ENCODE peak calls at places on chromosomes 3 and 15, in seven cellular contexts. One of them, this sample, is unnamed.

GRCh38 chr3:179272385-179272784 is 21.5 kb upstream of the KCNMB3 start:
- DNase-seq in AG04450: no peak
- DNase-seq in left ventricle myocardium inferior: no peak
- DNase-seq in esophagus muscularis mucosa: no peak
- DNase-seq in fibroblast of lung: peak
- DNase-seq in lower leg skin: no peak
- DNase-seq in thoracic aorta: no peak
- DNase-seq in this sample: no peak

GRCh38 chr3:73353661-73354217 is 271.0 kb downstream of the PDZRN3 start:
- DNase-seq in AG04450: no peak
- DNase-seq in left ventricle myocardium inferior: no peak
- DNase-seq in esophagus muscularis mucosa: no peak
- DNase-seq in fibroblast of lung: no peak
- DNase-seq in lower leg skin: no peak
- DNase-seq in thoracic aorta: no peak
- DNase-seq in this sample: no peak

GRCh38 chr3:25027639-25028038 is 400.4 kb upstream of the RARB start:
- DNase-seq in AG04450: no peak
- DNase-seq in left ventricle myocardium inferior: no peak
- DNase-seq in esophagus muscularis mucosa: no peak
- DNase-seq in fibroblast of lung: no peak
- DNase-seq in lower leg skin: no peak
- DNase-seq in thoracic aorta: no peak
- DNase-seq in this sample: no peak

GRCh38 chr3:157442729-157443128 is 6.1 kb downstream of the PTX3 start:
- DNase-seq in AG04450: no peak
- DNase-seq in left ventricle myocardium inferior: no peak
- DNase-seq in esophagus muscularis mucosa: no peak
- DNase-seq in fibroblast of lung: peak
- DNase-seq in lower leg skin: no peak
- DNase-seq in thoracic aorta: no peak
- DNase-seq in this sample: no peak

GRCh38 chr3:66604476-66604875 is 103.7 kb upstream of the LRIG1 start:
- DNase-seq in AG04450: no peak
- DNase-seq in left ventricle myocardium inferior: no peak
- DNase-seq in esophagus muscularis mucosa: no peak
- DNase-seq in fibroblast of lung: no peak
- DNase-seq in lower leg skin: no peak
- DNase-seq in thoracic aorta: no peak
- DNase-seq in this sample: no peak

GRCh38 chr3:132006605-132007204 is 28.1 kb downstream of the CPNE4 start:
- DNase-seq in AG04450: no peak
- DNase-seq in left ventricle myocardium inferior: no peak
- DNase-seq in esophagus muscularis mucosa: no peak
- DNase-seq in fibroblast of lung: peak
- DNase-seq in lower leg skin: no peak
- DNase-seq in thoracic aorta: no peak
- DNase-seq in this sample: no peak

GRCh38 chr3:30140356-30140755 is 466.0 kb upstream of the TGFBR2 start:
- DNase-seq in AG04450: no peak
- DNase-seq in left ventricle myocardium inferior: no peak
- DNase-seq in esophagus muscularis mucosa: no peak
- DNase-seq in fibroblast of lung: no peak
- DNase-seq in lower leg skin: no peak
- DNase-seq in thoracic aorta: no peak
- DNase-seq in this sample: no peak

GRCh38 chr3:171354706-171355582 is 105.3 kb downstream of the TNIK start:
- DNase-seq in AG04450: no peak
- DNase-seq in left ventricle myocardium inferior: no peak
- DNase-seq in esophagus muscularis mucosa: no peak
- DNase-seq in fibroblast of lung: no peak
- DNase-seq in lower leg skin: no peak
- DNase-seq in thoracic aorta: no peak
- DNase-seq in this sample: no peak

GRCh38 chr3:144989756-144990155 is 1018.1 kb downstream of the DIPK2A start:
- DNase-seq in AG04450: no peak
- DNase-seq in left ventricle myocardium inferior: no peak
- DNase-seq in esophagus muscularis mucosa: no peak
- DNase-seq in fibroblast of lung: peak
- DNase-seq in lower leg skin: no peak
- DNase-seq in thoracic aorta: no peak
- DNase-seq in this sample: no peak

GRCh38 chr15:31278544-31279220 is 48.0 kb upstream of the KLF13 start:
- DNase-seq in AG04450: no peak
- DNase-seq in left ventricle myocardium inferior: no peak
- DNase-seq in esophagus muscularis mucosa: no peak
- DNase-seq in fibroblast of lung: no peak
- DNase-seq in lower leg skin: peak
- DNase-seq in thoracic aorta: no peak
- DNase-seq in this sample: peak

GRCh38 chr3:71067977-71068376 is 515.6 kb downstream of the FOXP1 start:
- DNase-seq in AG04450: no peak
- DNase-seq in left ventricle myocardium inferior: no peak
- DNase-seq in esophagus muscularis mucosa: no peak
- DNase-seq in fibroblast of lung: no peak
- DNase-seq in lower leg skin: no peak
- DNase-seq in thoracic aorta: no peak
- DNase-seq in this sample: no peak

GRCh38 chr3:129616713-129617112 is 10.2 kb upstream of the PLXND1 start:
- DNase-seq in AG04450: no peak
- DNase-seq in left ventricle myocardium inferior: peak
- DNase-seq in esophagus muscularis mucosa: no peak
- DNase-seq in fibroblast of lung: peak
- DNase-seq in lower leg skin: no peak
- DNase-seq in thoracic aorta: no peak
- DNase-seq in this sample: no peak

GRCh38 chr15:29674661-29675533 is 147.4 kb downstream of the TJP1 start:
- DNase-seq in AG04450: no peak
- DNase-seq in left ventricle myocardium inferior: peak
- DNase-seq in esophagus muscularis mucosa: no peak
- DNase-seq in fibroblast of lung: peak
- DNase-seq in lower leg skin: no peak
- DNase-seq in thoracic aorta: no peak
- DNase-seq in this sample: peak

GRCh38 chr15:73677146-73677607 is 7.0 kb upstream of the CD276 start:
- DNase-seq in AG04450: no peak
- DNase-seq in left ventricle myocardium inferior: peak
- DNase-seq in esophagus muscularis mucosa: peak
- DNase-seq in fibroblast of lung: peak
- DNase-seq in lower leg skin: peak
- DNase-seq in thoracic aorta: no peak
- DNase-seq in this sample: peak

GRCh38 chr3:69142090-69142489 is 19.7 kb upstream of the LMOD3 start:
- DNase-seq in AG04450: peak
- DNase-seq in left ventricle myocardium inferior: no peak
- DNase-seq in esophagus muscularis mucosa: no peak
- DNase-seq in fibroblast of lung: peak
- DNase-seq in lower leg skin: no peak
- DNase-seq in thoracic aorta: no peak
- DNase-seq in this sample: no peak

GRCh38 chr15:70722266-70723123 is 40.9 kb downstream of the UACA start:
- DNase-seq in AG04450: peak
- DNase-seq in left ventricle myocardium inferior: no peak
- DNase-seq in esophagus muscularis mucosa: no peak
- DNase-seq in fibroblast of lung: peak
- DNase-seq in lower leg skin: no peak
- DNase-seq in thoracic aorta: no peak
- DNase-seq in this sample: no peak

GRCh38 chr3:25355034-25355898 is 72.8 kb upstream of the RARB start:
- DNase-seq in AG04450: no peak
- DNase-seq in left ventricle myocardium inferior: no peak
- DNase-seq in esophagus muscularis mucosa: no peak
- DNase-seq in fibroblast of lung: no peak
- DNase-seq in lower leg skin: no peak
- DNase-seq in thoracic aorta: no peak
- DNase-seq in this sample: no peak

DNA sequence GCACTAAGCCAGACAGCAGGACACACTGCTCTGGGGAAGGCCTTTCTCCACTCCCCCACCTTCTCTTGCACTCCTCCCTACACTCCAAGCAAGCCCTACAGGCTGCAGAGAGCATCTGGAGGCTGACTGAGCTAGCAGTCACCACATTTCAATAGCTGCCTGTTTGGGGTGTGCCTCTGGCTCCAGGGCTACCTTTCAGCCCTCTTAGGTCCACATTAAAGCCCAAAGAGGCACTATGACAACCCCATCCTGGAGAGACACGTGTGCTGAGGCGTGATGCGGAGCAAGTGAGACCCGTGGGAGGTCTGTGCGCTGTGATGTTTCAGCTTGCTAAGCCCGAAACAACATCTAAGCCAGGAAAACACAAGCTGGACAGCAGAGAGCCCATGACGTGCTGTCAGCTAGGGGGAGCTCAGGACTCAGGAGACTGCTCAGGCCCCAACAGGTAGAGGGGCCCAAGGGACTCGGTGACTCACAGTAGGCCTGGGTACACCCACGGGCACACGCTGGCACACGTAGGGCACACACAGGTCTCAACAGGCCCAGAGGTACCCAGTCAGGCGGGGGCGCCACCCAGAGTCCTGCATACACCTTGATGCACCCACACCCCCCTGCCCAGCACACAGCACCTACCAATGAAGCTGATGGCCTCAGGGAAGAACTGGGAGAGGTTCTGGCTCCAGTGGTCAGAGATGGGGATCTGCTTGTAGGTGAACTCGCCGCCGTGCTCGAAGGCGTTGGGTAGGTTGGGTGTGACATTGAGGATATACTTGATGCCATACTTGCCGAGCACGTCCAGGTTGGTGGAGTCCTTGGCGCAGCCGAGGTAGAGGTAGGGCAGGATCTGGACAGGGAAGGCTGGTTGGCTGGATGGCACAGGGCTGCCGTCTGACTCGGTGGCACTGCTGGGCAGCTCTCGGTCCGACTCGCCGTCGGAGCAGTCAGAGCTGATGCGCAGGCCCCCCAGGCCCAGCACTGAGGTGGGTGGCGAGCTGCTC is 2.8 kb downstream of the DUSP7 start:
- DNase-seq in AG04450: no peak
- DNase-seq in left ventricle myocardium inferior: no peak
- DNase-seq in esophagus muscularis mucosa: no peak
- DNase-seq in fibroblast of lung: no peak
- DNase-seq in lower leg skin: peak
- DNase-seq in thoracic aorta: no peak
- DNase-seq in this sample: no peak
- TF ChIP-seq CTCF in AG04450: peak
- TF ChIP-seq CTCF in left ventricle myocardium inferior: no peak
- TF ChIP-seq CTCF in esophagus muscularis mucosa: no peak
- TF ChIP-seq CTCF in fibroblast of lung: no peak
- TF ChIP-seq CTCF in lower leg skin: no peak
- TF ChIP-seq CTCF in thoracic aorta: no peak
- TF ChIP-seq CTCF in this sample: peak

DNA sequence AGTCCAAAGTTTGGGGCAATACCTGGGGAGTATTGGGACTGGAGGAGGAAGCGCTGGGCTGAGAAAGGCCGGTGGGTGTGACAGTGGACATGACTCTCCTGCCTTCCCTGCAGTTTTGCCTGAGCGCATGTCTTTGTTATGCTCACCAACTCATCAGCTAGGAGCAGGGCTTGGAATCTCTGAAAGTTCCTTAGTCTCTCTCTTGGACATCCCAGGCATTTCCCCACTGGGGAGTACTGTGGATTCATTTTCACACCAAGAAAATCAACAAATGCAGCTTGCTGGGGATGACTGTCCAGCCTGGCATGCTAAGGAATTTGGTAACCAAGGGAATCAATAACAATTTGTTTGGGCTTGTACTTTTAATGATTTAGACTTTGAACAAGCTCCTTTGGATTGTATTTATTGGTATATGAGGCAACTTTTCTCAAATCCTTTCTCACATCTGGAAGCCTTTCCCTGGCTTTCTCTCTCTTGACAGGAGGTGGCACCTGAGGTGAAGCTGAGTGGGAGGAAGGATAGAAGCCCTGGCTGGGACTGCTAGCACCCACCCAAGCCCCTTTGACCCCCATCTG is 48.5 kb upstream of the CHST2 start:
- DNase-seq in AG04450: peak
- DNase-seq in left ventricle myocardium inferior: no peak
- DNase-seq in esophagus muscularis mucosa: no peak
- DNase-seq in fibroblast of lung: peak
- DNase-seq in lower leg skin: no peak
- DNase-seq in thoracic aorta: no peak
- DNase-seq in this sample: no peak
- TF ChIP-seq CTCF in AG04450: no peak
- TF ChIP-seq CTCF in left ventricle myocardium inferior: no peak
- TF ChIP-seq CTCF in esophagus muscularis mucosa: no peak
- TF ChIP-seq CTCF in fibroblast of lung: no peak
- TF ChIP-seq CTCF in lower leg skin: no peak
- TF ChIP-seq CTCF in thoracic aorta: no peak
- TF ChIP-seq CTCF in this sample: peak

GRCh38 chr15:72472907-72473669 is 1.0 kb upstream of the ARIH1 start:
- DNase-seq in AG04450: no peak
- DNase-seq in left ventricle myocardium inferior: no peak
- DNase-seq in esophagus muscularis mucosa: no peak
- DNase-seq in fibroblast of lung: peak
- DNase-seq in lower leg skin: no peak
- DNase-seq in thoracic aorta: no peak
- DNase-seq in this sample: no peak
- TF ChIP-seq CTCF in AG04450: peak
- TF ChIP-seq CTCF in left ventricle myocardium inferior: no peak
- TF ChIP-seq CTCF in esophagus muscularis mucosa: no peak
- TF ChIP-seq CTCF in fibroblast of lung: peak
- TF ChIP-seq CTCF in lower leg skin: no peak
- TF ChIP-seq CTCF in thoracic aorta: no peak
- TF ChIP-seq CTCF in this sample: peak

DNA sequence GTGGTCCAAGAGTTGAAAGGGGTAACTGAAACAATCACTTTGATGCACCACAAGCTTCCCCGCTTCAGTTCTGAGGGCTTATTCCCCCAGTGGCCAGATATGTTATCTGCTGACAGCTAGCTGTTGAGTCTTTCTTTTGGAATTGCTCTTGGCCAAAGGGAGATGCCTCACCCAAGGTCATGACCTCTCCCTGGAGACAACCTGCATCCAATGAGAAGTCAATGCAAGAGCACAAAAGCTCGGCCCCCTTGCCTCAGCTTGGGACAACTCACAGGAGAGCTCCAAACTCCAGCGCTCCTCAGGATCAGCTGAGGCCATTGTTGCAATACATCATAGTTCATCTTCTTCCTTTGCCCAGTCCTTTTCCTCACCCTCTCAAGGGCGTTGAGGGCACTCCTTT is 31.0 kb upstream of the THBS1 start:
- DNase-seq in AG04450: no peak
- DNase-seq in left ventricle myocardium inferior: peak
- DNase-seq in esophagus muscularis mucosa: peak
- DNase-seq in fibroblast of lung: no peak
- DNase-seq in lower leg skin: peak
- DNase-seq in thoracic aorta: no peak
- DNase-seq in this sample: no peak
- TF ChIP-seq CTCF in AG04450: no peak
- TF ChIP-seq CTCF in left ventricle myocardium inferior: no peak
- TF ChIP-seq CTCF in esophagus muscularis mucosa: no peak
- TF ChIP-seq CTCF in fibroblast of lung: no peak
- TF ChIP-seq CTCF in lower leg skin: no peak
- TF ChIP-seq CTCF in thoracic aorta: no peak
- TF ChIP-seq CTCF in this sample: no peak

DNA sequence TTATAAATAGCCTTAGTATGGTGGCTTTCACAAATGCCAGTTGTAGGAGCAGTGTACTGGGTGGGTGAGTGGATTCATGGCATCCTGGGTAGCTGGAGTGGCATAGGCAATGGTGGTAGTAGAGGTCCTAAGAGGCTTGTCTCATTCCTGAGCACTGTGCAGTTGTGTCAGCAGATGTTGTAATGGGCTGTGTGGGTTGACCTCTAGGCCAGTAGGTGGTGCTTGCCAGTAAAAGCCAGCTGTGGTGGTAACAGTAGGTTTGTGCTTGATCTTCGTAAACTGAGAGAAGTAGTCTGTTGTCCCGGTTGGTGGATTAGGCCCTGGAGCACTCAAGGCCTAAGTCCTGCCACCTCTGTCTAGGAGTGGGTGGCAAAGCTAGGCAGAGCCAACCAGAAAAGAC is 149.7 kb upstream of the SUCLG2 start:
- DNase-seq in AG04450: no peak
- DNase-seq in left ventricle myocardium inferior: no peak
- DNase-seq in esophagus muscularis mucosa: no peak
- DNase-seq in fibroblast of lung: peak
- DNase-seq in lower leg skin: no peak
- DNase-seq in thoracic aorta: no peak
- DNase-seq in this sample: no peak
- TF ChIP-seq CTCF in AG04450: no peak
- TF ChIP-seq CTCF in left ventricle myocardium inferior: no peak
- TF ChIP-seq CTCF in esophagus muscularis mucosa: no peak
- TF ChIP-seq CTCF in fibroblast of lung: no peak
- TF ChIP-seq CTCF in lower leg skin: no peak
- TF ChIP-seq CTCF in thoracic aorta: no peak
- TF ChIP-seq CTCF in this sample: no peak

This sample was measured in osteocyte.